ENCODE peak calls at places on chromosomes 13 and 19, in five cellular contexts. One of them, this sample, is unnamed.

GRCh38 chr13:111184685-111185401 is 69.7 kb downstream of the ARHGEF7 start:
- DNase-seq in lower leg skin: no peak
- DNase-seq in AG10803: no peak
- DNase-seq in body of pancreas: no peak
- DNase-seq in endodermal cell: no peak
- DNase-seq in this sample: peak; percentile 33

GRCh38 chr13:47747901-47748300 is 253.2 kb downstream of the SUCLA2 start:
- DNase-seq in body of pancreas: no peak
- DNase-seq in AG10803: no peak
- DNase-seq in lower leg skin: no peak
- DNase-seq in endodermal cell: no peak
- DNase-seq in this sample: no peak

GRCh38 chr13:32887617-32888016 is 128.6 kb upstream of the KL start:
- DNase-seq in body of pancreas: no peak
- DNase-seq in AG10803: no peak
- DNase-seq in endodermal cell: no peak
- DNase-seq in lower leg skin: no peak
- DNase-seq in this sample: no peak

GRCh38 chr19:13633109-13633508 is 126.8 kb upstream of the CACNA1A start:
- DNase-seq in body of pancreas: peak; percentile 43
- DNase-seq in AG10803: no peak
- DNase-seq in lower leg skin: no peak
- DNase-seq in endodermal cell: no peak
- DNase-seq in this sample: peak; percentile 65

GRCh38 chr19:38196245-38196837 is 27.7 kb downstream of the DPF1 start:
- DNase-seq in AG10803: no peak
- DNase-seq in lower leg skin: no peak
- DNase-seq in endodermal cell: no peak
- DNase-seq in body of pancreas: no peak
- DNase-seq in this sample: no peak

GRCh38 chr13:69970521-69970920 is 137.1 kb upstream of the ATXN8OS start:
- DNase-seq in body of pancreas: no peak
- DNase-seq in AG10803: no peak
- DNase-seq in endodermal cell: peak; percentile 49
- DNase-seq in lower leg skin: no peak
- DNase-seq in this sample: no peak

GRCh38 chr13:44734204-44734707 is 158.1 kb upstream of the TSC22D1 start:
- DNase-seq in body of pancreas: peak; percentile 61
- DNase-seq in endodermal cell: no peak
- DNase-seq in AG10803: peak; percentile 76
- DNase-seq in lower leg skin: no peak
- DNase-seq in this sample: peak; percentile 87

GRCh38 chr19:53432088-53432661 is 391 bp downstream of the ZNF761 start:
- DNase-seq in AG10803: peak; percentile 2
- DNase-seq in endodermal cell: peak; percentile 75
- DNase-seq in body of pancreas: peak; percentile 13
- DNase-seq in lower leg skin: peak; percentile 19
- DNase-seq in this sample: peak; percentile 16

GRCh38 chr13:94480672-94481145 is 1.2 kb upstream of the DCT start:
- DNase-seq in AG10803: peak; percentile 86
- DNase-seq in endodermal cell: no peak
- DNase-seq in lower leg skin: no peak
- DNase-seq in body of pancreas: no peak
- DNase-seq in this sample: peak; percentile 78

GRCh38 chr19:58381460-58382220 is 810 bp upstream of the ZNF837 start:
- DNase-seq in lower leg skin: no peak
- DNase-seq in AG10803: no peak
- DNase-seq in endodermal cell: peak; percentile 42
- DNase-seq in body of pancreas: no peak
- DNase-seq in this sample: no peak

GRCh38 chr13:37225414-37226047 is 120.1 kb upstream of the CSNK1A1L start:
- DNase-seq in endodermal cell: no peak
- DNase-seq in AG10803: peak; percentile 44
- DNase-seq in lower leg skin: no peak
- DNase-seq in body of pancreas: no peak
- DNase-seq in this sample: peak; percentile 89

GRCh38 chr19:10855879-10856522 is 7.8 kb downstream of the C19orf38 start:
- DNase-seq in lower leg skin: no peak
- DNase-seq in body of pancreas: no peak
- DNase-seq in endodermal cell: peak; percentile 83
- DNase-seq in AG10803: no peak
- DNase-seq in this sample: no peak

GRCh38 chr19:47529018-47529742 is 14.3 kb upstream of the NAPA start:
- DNase-seq in endodermal cell: no peak
- DNase-seq in body of pancreas: no peak
- DNase-seq in lower leg skin: no peak
- DNase-seq in AG10803: no peak
- DNase-seq in this sample: no peak

GRCh38 chr19:47526798-47527197 is 11.9 kb upstream of the NAPA start:
- DNase-seq in lower leg skin: no peak
- DNase-seq in body of pancreas: no peak
- DNase-seq in endodermal cell: no peak
- DNase-seq in AG10803: no peak
- DNase-seq in this sample: no peak

GRCh38 chr19:47537493-47537892 is 22.6 kb upstream of the NAPA start:
- DNase-seq in AG10803: no peak
- DNase-seq in lower leg skin: no peak
- DNase-seq in endodermal cell: no peak
- DNase-seq in body of pancreas: no peak
- DNase-seq in this sample: no peak

GRCh38 chr19:47534628-47535027 is 19.8 kb upstream of the NAPA start:
- DNase-seq in body of pancreas: no peak
- DNase-seq in endodermal cell: no peak
- DNase-seq in lower leg skin: no peak
- DNase-seq in AG10803: no peak
- DNase-seq in this sample: no peak

GRCh38 chr19:47531640-47532387 is 17.0 kb upstream of the NAPA start:
- DNase-seq in lower leg skin: no peak
- DNase-seq in endodermal cell: no peak
- DNase-seq in AG10803: no peak
- DNase-seq in body of pancreas: no peak
- DNase-seq in this sample: no peak
- TF ChIP-seq CTCF in lower leg skin: no peak
- TF ChIP-seq CTCF in endodermal cell: peak; percentile 36
- TF ChIP-seq CTCF in AG10803: no peak
- TF ChIP-seq CTCF in body of pancreas: no peak
- TF ChIP-seq CTCF in this sample: no peak

GRCh38 chr19:42217522-42218442 is at the start of gene DEDD2:
- DNase-seq in endodermal cell: peak; percentile 100
- DNase-seq in AG10803: peak; percentile 97
- DNase-seq in body of pancreas: peak; percentile 98
- DNase-seq in lower leg skin: peak; percentile 97
- DNase-seq in this sample: peak; percentile 97
- TF ChIP-seq CTCF in endodermal cell: no peak
- TF ChIP-seq CTCF in AG10803: no peak
- TF ChIP-seq CTCF in body of pancreas: no peak
- TF ChIP-seq CTCF in lower leg skin: no peak
- TF ChIP-seq CTCF in this sample: no peak

GRCh38 chr13:75704942-75705320 is 68.8 kb downstream of the LMO7 start:
- DNase-seq in body of pancreas: peak; percentile 71
- DNase-seq in endodermal cell: no peak
- DNase-seq in lower leg skin: peak; percentile 65
- DNase-seq in AG10803: no peak
- DNase-seq in this sample: no peak
- TF ChIP-seq CTCF in body of pancreas: no peak
- TF ChIP-seq CTCF in endodermal cell: no peak
- TF ChIP-seq CTCF in lower leg skin: no peak
- TF ChIP-seq CTCF in AG10803: no peak
- TF ChIP-seq CTCF in this sample: no peak

DNA sequence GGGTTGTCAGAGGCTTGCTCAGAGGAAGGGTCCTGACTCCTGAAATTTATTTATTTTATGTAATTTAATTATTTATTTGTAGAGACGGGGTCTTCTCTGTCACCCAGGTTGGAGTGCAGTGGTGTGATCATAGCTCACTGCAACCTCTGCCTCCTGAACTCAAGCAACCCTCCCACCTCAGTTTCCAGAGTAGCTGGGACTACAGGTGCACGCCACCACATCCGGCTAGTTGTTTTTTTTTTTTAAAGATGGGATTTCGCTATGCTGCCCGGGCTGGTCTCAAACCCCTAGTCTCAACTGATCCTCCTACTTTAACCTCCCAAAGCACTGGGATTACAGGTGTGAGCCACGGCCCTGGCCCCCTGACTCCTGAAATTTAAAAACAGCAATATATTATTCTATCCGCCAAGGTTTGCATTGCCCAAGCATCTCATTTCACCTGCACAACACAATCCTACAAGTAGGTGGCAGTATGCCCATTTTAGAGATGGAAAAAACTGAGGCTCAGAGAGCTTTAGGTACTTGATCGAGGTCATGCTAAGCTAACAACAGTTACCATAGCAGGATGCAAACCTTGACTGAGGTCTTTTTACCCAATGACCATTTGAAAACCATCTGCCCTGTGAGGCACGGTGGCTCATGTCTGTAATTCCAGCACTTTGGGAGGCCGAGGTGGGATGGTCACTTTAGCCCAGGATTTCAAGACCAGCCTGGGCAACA is 18.1 kb downstream of the ARHGEF18 start:
- DNase-seq in lower leg skin: no peak
- DNase-seq in body of pancreas: peak; percentile 26
- DNase-seq in AG10803: peak; percentile 34
- DNase-seq in endodermal cell: no peak
- DNase-seq in this sample: peak; percentile 50
- TF ChIP-seq CTCF in lower leg skin: no peak
- TF ChIP-seq CTCF in body of pancreas: no peak
- TF ChIP-seq CTCF in AG10803: peak; percentile 41
- TF ChIP-seq CTCF in endodermal cell: peak; percentile 66
- TF ChIP-seq CTCF in this sample: peak; percentile 28

DNA sequence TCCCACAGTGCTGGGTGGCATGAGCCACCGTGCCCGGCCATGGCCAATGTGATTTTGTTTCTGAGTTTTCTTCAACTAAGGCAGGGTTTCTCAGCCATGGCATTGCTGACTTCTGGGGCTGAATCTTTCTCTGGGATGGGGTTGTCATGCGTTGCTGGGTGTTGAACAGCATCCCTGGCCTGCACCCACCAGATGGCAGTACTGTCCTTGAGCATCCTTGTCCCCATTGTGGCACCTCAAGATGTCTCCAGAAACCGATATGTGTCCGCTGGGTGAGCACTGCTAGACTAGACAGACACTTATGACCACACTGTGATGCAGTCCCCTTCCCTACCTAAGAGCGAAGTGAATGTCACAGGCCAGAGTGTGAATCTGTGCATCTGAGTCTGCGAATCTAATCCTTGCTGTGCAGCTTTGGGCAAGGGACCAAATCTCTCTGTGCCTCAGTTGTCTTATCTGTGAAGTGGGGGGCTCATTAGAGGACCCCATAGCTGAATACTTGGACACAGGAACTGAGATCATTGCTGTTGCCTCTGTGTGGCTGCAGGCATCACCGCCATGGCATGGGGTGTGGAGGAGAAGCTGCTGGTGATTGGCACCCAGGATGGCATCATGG is 50.3 kb upstream of the SIN3B start:
- DNase-seq in lower leg skin: peak; percentile 29
- DNase-seq in body of pancreas: peak; percentile 39
- DNase-seq in AG10803: peak; percentile 59
- DNase-seq in endodermal cell: peak; percentile 89
- DNase-seq in this sample: peak; percentile 48
- TF ChIP-seq CTCF in lower leg skin: no peak
- TF ChIP-seq CTCF in body of pancreas: no peak
- TF ChIP-seq CTCF in AG10803: peak; percentile 71
- TF ChIP-seq CTCF in endodermal cell: peak; percentile 82
- TF ChIP-seq CTCF in this sample: peak; percentile 65

GRCh38 chr13:50612717-50613116 is 230.8 kb downstream of the DLEU7 start:
- DNase-seq in endodermal cell: peak; percentile 33
- DNase-seq in lower leg skin: no peak
- DNase-seq in AG10803: no peak
- DNase-seq in body of pancreas: no peak
- DNase-seq in this sample: no peak
- TF ChIP-seq CTCF in endodermal cell: no peak
- TF ChIP-seq CTCF in lower leg skin: no peak
- TF ChIP-seq CTCF in AG10803: no peak
- TF ChIP-seq CTCF in body of pancreas: no peak
- TF ChIP-seq CTCF in this sample: no peak

GRCh38 chr19:7383284-7383683 is 34.5 kb downstream of the ARHGEF18 start:
- DNase-seq in AG10803: no peak
- DNase-seq in body of pancreas: no peak
- DNase-seq in lower leg skin: no peak
- DNase-seq in endodermal cell: no peak
- DNase-seq in this sample: no peak

GRCh38 chr19:7386769-7387168 is 38.0 kb downstream of the ARHGEF18 start:
- DNase-seq in AG10803: no peak
- DNase-seq in endodermal cell: no peak
- DNase-seq in body of pancreas: no peak
- DNase-seq in lower leg skin: no peak
- DNase-seq in this sample: no peak

GRCh38 chr19:7385062-7385461 is 36.3 kb downstream of the ARHGEF18 start:
- DNase-seq in endodermal cell: no peak
- DNase-seq in body of pancreas: no peak
- DNase-seq in lower leg skin: no peak
- DNase-seq in AG10803: no peak
- DNase-seq in this sample: no peak

GRCh38 chr19:7382694-7383093 is 34.0 kb downstream of the ARHGEF18 start:
- DNase-seq in AG10803: no peak
- DNase-seq in body of pancreas: no peak
- DNase-seq in endodermal cell: peak; percentile 72
- DNase-seq in lower leg skin: no peak
- DNase-seq in this sample: no peak

DNA sequence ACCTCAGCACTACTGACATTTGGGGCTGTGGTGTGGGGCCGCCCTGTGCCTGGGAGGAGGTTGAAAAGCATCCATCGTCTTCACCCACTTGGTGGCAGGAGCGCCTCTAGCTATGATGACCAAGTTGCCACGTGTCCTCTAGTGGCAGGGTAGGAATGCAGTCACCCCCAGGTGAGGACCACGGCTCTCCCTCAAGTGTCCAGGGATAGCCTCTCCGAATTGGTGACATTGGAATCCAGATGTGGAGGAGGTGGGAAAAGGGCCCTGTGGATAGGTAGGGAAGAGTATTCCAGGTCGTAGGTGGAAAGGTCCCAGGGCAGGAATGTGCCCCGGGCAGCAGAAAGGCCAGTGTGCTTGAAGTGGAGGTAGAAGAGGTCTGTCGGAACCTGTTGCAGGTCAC is 37.6 kb downstream of the ARHGEF18 start:
- DNase-seq in endodermal cell: peak; percentile 67
- DNase-seq in lower leg skin: no peak
- DNase-seq in AG10803: no peak
- DNase-seq in body of pancreas: no peak
- DNase-seq in this sample: no peak
- TF ChIP-seq CTCF in endodermal cell: peak; percentile 40
- TF ChIP-seq CTCF in lower leg skin: no peak
- TF ChIP-seq CTCF in AG10803: no peak
- TF ChIP-seq CTCF in body of pancreas: no peak
- TF ChIP-seq CTCF in this sample: no peak

DNA sequence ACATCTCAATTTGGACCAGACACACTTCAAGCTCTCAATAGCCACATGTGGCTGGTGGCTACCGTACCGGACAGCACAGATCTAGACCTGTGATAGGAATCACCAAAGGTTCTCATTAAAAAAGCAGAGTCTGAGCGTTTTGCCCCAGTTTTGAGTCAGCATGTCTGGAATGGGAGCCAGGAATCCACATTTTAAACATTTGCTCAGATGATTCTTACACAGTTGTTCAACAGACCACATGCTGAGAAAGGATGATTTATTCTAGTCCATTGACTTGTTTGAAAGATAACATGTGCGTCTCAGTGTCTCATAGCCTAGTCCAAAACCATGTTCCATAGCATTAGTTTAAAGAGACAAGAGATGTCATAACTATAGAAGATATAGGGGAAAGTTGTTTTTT is 53.4 kb downstream of the FLT3 start:
- DNase-seq in lower leg skin: no peak
- DNase-seq in body of pancreas: no peak
- DNase-seq in endodermal cell: no peak
- DNase-seq in AG10803: peak; percentile 75
- DNase-seq in this sample: no peak
- TF ChIP-seq CTCF in lower leg skin: no peak
- TF ChIP-seq CTCF in body of pancreas: no peak
- TF ChIP-seq CTCF in endodermal cell: no peak
- TF ChIP-seq CTCF in AG10803: no peak
- TF ChIP-seq CTCF in this sample: no peak

This sample was measured in fibroblast of the aortic adventitia.